ENCODE peak calls at places on chromosomes 1 and 21, in four cellular contexts. One of them, this sample, is unnamed.
A peak's percentile ranks its signal among the peaks of the same experiment; 100 is the strongest.

GRCh38 chr1:14937288-14937949 is 216.1 kb upstream of the TMEM51 start:
- DNase-seq in PC-3: no peak
- DNase-seq in ureter: no peak
- DNase-seq in fibroblast of the conjunctiva: no peak
- DNase-seq in this sample: no peak

GRCh38 chr1:227749916-227750710 is 14.9 kb downstream of the SNAP47 start:
- DNase-seq in PC-3: no peak
- DNase-seq in ureter: no peak
- DNase-seq in fibroblast of the conjunctiva: no peak
- DNase-seq in this sample: no peak

GRCh38 chr1:201637282-201638076 is 98.6 kb downstream of the NAV1 start:
- DNase-seq in PC-3: no peak
- DNase-seq in fibroblast of the conjunctiva: peak; percentile 83
- DNase-seq in ureter: no peak
- DNase-seq in this sample: no peak

GRCh38 chr1:222946436-222946835 is 131.6 kb downstream of the DISP1 start:
- DNase-seq in ureter: no peak
- DNase-seq in PC-3: no peak
- DNase-seq in fibroblast of the conjunctiva: no peak
- DNase-seq in this sample: no peak

GRCh38 chr1:7810395-7810794 is 26.3 kb downstream of the PER3 start:
- DNase-seq in PC-3: peak; percentile 93
- DNase-seq in fibroblast of the conjunctiva: peak; percentile 22
- DNase-seq in ureter: no peak
- DNase-seq in this sample: peak; percentile 57

GRCh38 chr1:228206582-228207351 is 1.1 kb upstream of the OBSCN start:
- DNase-seq in PC-3: no peak
- DNase-seq in fibroblast of the conjunctiva: no peak
- DNase-seq in ureter: peak; percentile 41
- DNase-seq in this sample: no peak

GRCh38 chr1:20198296-20198695 is 12.0 kb upstream of the PLA2G2C start:
- DNase-seq in PC-3: no peak
- DNase-seq in ureter: no peak
- DNase-seq in fibroblast of the conjunctiva: no peak
- DNase-seq in this sample: no peak

GRCh38 chr21:45548711-45549491 is 6.7 kb upstream of the SLC19A1 start:
- DNase-seq in PC-3: no peak
- DNase-seq in fibroblast of the conjunctiva: no peak
- DNase-seq in ureter: peak; percentile 38
- DNase-seq in this sample: no peak

GRCh38 chr1:23624440-23624839 is 65.1 kb upstream of the ID3 start:
- DNase-seq in ureter: no peak
- DNase-seq in fibroblast of the conjunctiva: no peak
- DNase-seq in PC-3: no peak
- DNase-seq in this sample: no peak

GRCh38 chr21:45225741-45226327 is 61.9 kb downstream of the POFUT2 start:
- DNase-seq in PC-3: no peak
- DNase-seq in fibroblast of the conjunctiva: no peak
- DNase-seq in ureter: no peak
- DNase-seq in this sample: no peak

GRCh38 chr1:60132985-60133673 is 59.6 kb upstream of the C1orf87 start:
- DNase-seq in fibroblast of the conjunctiva: peak; percentile 69
- DNase-seq in PC-3: peak; percentile 28
- DNase-seq in ureter: no peak
- DNase-seq in this sample: peak; percentile 64

GRCh38 chr1:184373155-184373554 is 13.7 kb upstream of the C1orf21 start:
- DNase-seq in ureter: no peak
- DNase-seq in PC-3: no peak
- DNase-seq in fibroblast of the conjunctiva: no peak
- DNase-seq in this sample: peak; percentile 34

GRCh38 chr1:56065729-56066128 is 513.6 kb downstream of the PLPP3 start:
- DNase-seq in PC-3: no peak
- DNase-seq in fibroblast of the conjunctiva: no peak
- DNase-seq in ureter: no peak
- DNase-seq in this sample: peak; percentile 17

GRCh38 chr1:64922336-64922735 is 44.0 kb downstream of the JAK1 start:
- DNase-seq in ureter: no peak
- DNase-seq in PC-3: no peak
- DNase-seq in fibroblast of the conjunctiva: no peak
- DNase-seq in this sample: no peak

GRCh38 chr1:195495720-195496635 is 1112.3 kb downstream of the KCNT2 start:
- DNase-seq in PC-3: no peak
- DNase-seq in fibroblast of the conjunctiva: no peak
- DNase-seq in ureter: no peak
- DNase-seq in this sample: no peak

GRCh38 chr1:20233394-20233793 is 47.1 kb upstream of the PLA2G2C start:
- DNase-seq in PC-3: peak; percentile 70
- DNase-seq in fibroblast of the conjunctiva: peak; percentile 5
- DNase-seq in ureter: no peak
- DNase-seq in this sample: peak; percentile 39

GRCh38 chr1:36156329-36157114 is 562 bp downstream of the MAP7D1 start:
- DNase-seq in fibroblast of the conjunctiva: no peak
- DNase-seq in ureter: peak; percentile 76
- DNase-seq in PC-3: peak; percentile 35
- DNase-seq in this sample: peak; percentile 84

GRCh38 chr1:202811296-202812175 is 782 bp downstream of the PCAT6 start:
- DNase-seq in PC-3: no peak
- DNase-seq in fibroblast of the conjunctiva: no peak
- DNase-seq in ureter: peak; percentile 60
- DNase-seq in this sample: no peak

GRCh38 chr1:205598841-205599666 is 32.8 kb downstream of the ELK4 start:
- DNase-seq in fibroblast of the conjunctiva: peak; percentile 92
- DNase-seq in PC-3: no peak
- DNase-seq in ureter: peak; percentile 61
- DNase-seq in this sample: no peak

GRCh38 chr1:7389201-7389785 is 381.8 kb upstream of the VAMP3 start:
- DNase-seq in ureter: peak; percentile 29
- DNase-seq in PC-3: no peak
- DNase-seq in fibroblast of the conjunctiva: no peak
- DNase-seq in this sample: peak; percentile 35

GRCh38 chr1:65526049-65526556 is 105.6 kb downstream of the LEPR start:
- DNase-seq in PC-3: no peak
- DNase-seq in ureter: no peak
- DNase-seq in fibroblast of the conjunctiva: no peak
- DNase-seq in this sample: no peak

GRCh38 chr1:62317021-62317768 is 2.0 kb downstream of the KANK4 start:
- DNase-seq in fibroblast of the conjunctiva: no peak
- DNase-seq in ureter: no peak
- DNase-seq in PC-3: no peak
- DNase-seq in this sample: no peak

GRCh38 chr21:31557421-31557955 is 102.0 kb upstream of the SOD1 start:
- DNase-seq in fibroblast of the conjunctiva: no peak
- DNase-seq in ureter: no peak
- DNase-seq in PC-3: no peak
- DNase-seq in this sample: no peak

GRCh38 chr21:27827972-27828371 is 861.1 kb upstream of the ADAMTS5 start:
- DNase-seq in fibroblast of the conjunctiva: no peak
- DNase-seq in PC-3: peak; percentile 43
- DNase-seq in ureter: no peak
- DNase-seq in this sample: no peak

GRCh38 chr1:166811691-166812090 is 27.6 kb upstream of the POGK start:
- DNase-seq in PC-3: no peak
- DNase-seq in fibroblast of the conjunctiva: no peak
- DNase-seq in ureter: no peak
- DNase-seq in this sample: no peak

GRCh38 chr1:195806060-195806459 is 802.2 kb downstream of the KCNT2 start:
- DNase-seq in PC-3: no peak
- DNase-seq in ureter: no peak
- DNase-seq in fibroblast of the conjunctiva: no peak
- DNase-seq in this sample: no peak

GRCh38 chr1:164337885-164338284 is 221.1 kb upstream of the PBX1 start:
- DNase-seq in fibroblast of the conjunctiva: no peak
- DNase-seq in PC-3: peak; percentile 40
- DNase-seq in ureter: no peak
- DNase-seq in this sample: no peak

GRCh38 chr1:161940866-161941591 is 82.6 kb downstream of the OLFML2B start:
- DNase-seq in fibroblast of the conjunctiva: no peak
- DNase-seq in PC-3: peak; percentile 70
- DNase-seq in ureter: no peak
- DNase-seq in this sample: no peak

GRCh38 chr1:184745929-184746583 is 8.6 kb downstream of the EDEM3 start:
- DNase-seq in PC-3: no peak
- DNase-seq in fibroblast of the conjunctiva: no peak
- DNase-seq in ureter: no peak
- DNase-seq in this sample: no peak

GRCh38 chr1:59062743-59063142 is 234.2 kb upstream of the FGGY start:
- DNase-seq in PC-3: peak; percentile 66
- DNase-seq in fibroblast of the conjunctiva: peak; percentile 55
- DNase-seq in ureter: no peak
- DNase-seq in this sample: peak; percentile 67

GRCh38 chr1:16076871-16077250 is 3.4 kb upstream of the FAM131C start:
- DNase-seq in ureter: peak; percentile 77
- DNase-seq in fibroblast of the conjunctiva: no peak
- DNase-seq in PC-3: peak; percentile 75
- DNase-seq in this sample: peak; percentile 53

GRCh38 chr1:78086697-78087096 is 40.9 kb downstream of the GIPC2 start:
- DNase-seq in PC-3: no peak
- DNase-seq in ureter: no peak
- DNase-seq in fibroblast of the conjunctiva: no peak
- DNase-seq in this sample: no peak

GRCh38 chr1:108316545-108316944 is 72.7 kb upstream of the NBPF4 start:
- DNase-seq in ureter: no peak
- DNase-seq in fibroblast of the conjunctiva: no peak
- DNase-seq in PC-3: peak; percentile 65
- DNase-seq in this sample: peak; percentile 15